ENCODE peak calls at places on chromosome 15, in six cellular contexts. One of them, this sample, is unnamed.

GRCh38 chr15:101228313-101228712 is 23.5 kb downstream of the CHSY1 start:
- DNase-seq in A549: no peak
- DNase-seq in endothelial cell of umbilical vein: no peak
- DNase-seq in HepG2: no peak
- DNase-seq in GM12878: no peak
- DNase-seq in K562: no peak
- DNase-seq in this sample: no peak

GRCh38 chr15:32042269-32042996 is 12.1 kb downstream of the CHRNA7 start:
- DNase-seq in A549: no peak
- DNase-seq in endothelial cell of umbilical vein: no peak
- DNase-seq in HepG2: no peak
- DNase-seq in GM12878: no peak
- DNase-seq in K562: no peak
- DNase-seq in this sample: no peak

GRCh38 chr15:66701422-66702034 is 508 bp upstream of the SMAD6 start:
- DNase-seq in A549: peak
- DNase-seq in endothelial cell of umbilical vein: no peak
- DNase-seq in HepG2: peak
- DNase-seq in GM12878: no peak
- DNase-seq in K562: no peak
- DNase-seq in this sample: no peak

GRCh38 chr15:64070106-64070505 is 23.5 kb downstream of the CIAO2A start:
- DNase-seq in A549: no peak
- DNase-seq in endothelial cell of umbilical vein: no peak
- DNase-seq in HepG2: no peak
- DNase-seq in GM12878: no peak
- DNase-seq in K562: peak
- DNase-seq in this sample: no peak

GRCh38 chr15:66621491-66622467 is 56.0 kb upstream of the LCTL start:
- DNase-seq in A549: no peak
- DNase-seq in endothelial cell of umbilical vein: no peak
- DNase-seq in HepG2: no peak
- DNase-seq in GM12878: no peak
- DNase-seq in K562: peak
- DNase-seq in this sample: no peak

GRCh38 chr15:68781766-68782588 is 38.7 kb downstream of the ANP32A start:
- DNase-seq in A549: no peak
- DNase-seq in endothelial cell of umbilical vein: peak
- DNase-seq in HepG2: no peak
- DNase-seq in GM12878: no peak
- DNase-seq in K562: no peak
- DNase-seq in this sample: no peak

GRCh38 chr15:96270581-96271172 is 59.8 kb upstream of the NR2F2 start:
- DNase-seq in A549: peak
- DNase-seq in endothelial cell of umbilical vein: no peak
- DNase-seq in HepG2: peak
- DNase-seq in GM12878: no peak
- DNase-seq in K562: no peak
- DNase-seq in this sample: peak

GRCh38 chr15:43514241-43515057 is 3.0 kb upstream of the MAP1A start:
- DNase-seq in A549: no peak
- DNase-seq in endothelial cell of umbilical vein: peak
- DNase-seq in HepG2: peak
- DNase-seq in GM12878: no peak
- DNase-seq in K562: peak
- DNase-seq in this sample: peak

GRCh38 chr15:95458736-95459135 is 871.8 kb upstream of the NR2F2 start:
- DNase-seq in A549: no peak
- DNase-seq in endothelial cell of umbilical vein: peak
- DNase-seq in HepG2: no peak
- DNase-seq in GM12878: no peak
- DNase-seq in K562: no peak
- DNase-seq in this sample: no peak

GRCh38 chr15:38005949-38006800 is 71.7 kb downstream of the TMCO5A start:
- DNase-seq in A549: no peak
- DNase-seq in endothelial cell of umbilical vein: no peak
- DNase-seq in HepG2: no peak
- DNase-seq in GM12878: no peak
- DNase-seq in K562: no peak
- DNase-seq in this sample: no peak

GRCh38 chr15:95972136-95972553 is 358.4 kb upstream of the NR2F2 start:
- DNase-seq in A549: no peak
- DNase-seq in endothelial cell of umbilical vein: no peak
- DNase-seq in HepG2: no peak
- DNase-seq in GM12878: no peak
- DNase-seq in K562: peak
- DNase-seq in this sample: peak

GRCh38 chr15:98568382-98569017 is 79.8 kb upstream of the IGF1R start:
- DNase-seq in A549: peak
- DNase-seq in endothelial cell of umbilical vein: no peak
- DNase-seq in HepG2: no peak
- DNase-seq in GM12878: no peak
- DNase-seq in K562: no peak
- DNase-seq in this sample: no peak

GRCh38 chr15:36666228-36666627 is 86.8 kb downstream of the CDIN1 start:
- DNase-seq in A549: no peak
- DNase-seq in endothelial cell of umbilical vein: no peak
- DNase-seq in HepG2: no peak
- DNase-seq in GM12878: no peak
- DNase-seq in K562: no peak
- DNase-seq in this sample: no peak

GRCh38 chr15:98043160-98044059 is 82.9 kb downstream of the ARRDC4 start:
- DNase-seq in A549: no peak
- DNase-seq in endothelial cell of umbilical vein: no peak
- DNase-seq in HepG2: peak
- DNase-seq in GM12878: no peak
- DNase-seq in K562: peak
- DNase-seq in this sample: no peak

GRCh38 chr15:100221461-100222348 is 120.1 kb downstream of the ADAMTS17 start:
- DNase-seq in A549: no peak
- DNase-seq in endothelial cell of umbilical vein: no peak
- DNase-seq in HepG2: no peak
- DNase-seq in GM12878: no peak
- DNase-seq in K562: no peak
- DNase-seq in this sample: no peak

GRCh38 chr15:95261546-95261945 is 1030.2 kb downstream of the MCTP2 start:
- DNase-seq in A549: no peak
- DNase-seq in endothelial cell of umbilical vein: no peak
- DNase-seq in HepG2: no peak
- DNase-seq in GM12878: no peak
- DNase-seq in K562: no peak
- DNase-seq in this sample: no peak

GRCh38 chr15:79084308-79084968 is 6.1 kb downstream of the RASGRF1 start:
- DNase-seq in A549: no peak
- DNase-seq in endothelial cell of umbilical vein: no peak
- DNase-seq in HepG2: no peak
- DNase-seq in GM12878: no peak
- DNase-seq in K562: no peak
- DNase-seq in this sample: no peak

GRCh38 chr15:46442196-46442595 is 807.4 kb downstream of the SQOR start:
- DNase-seq in A549: no peak
- DNase-seq in endothelial cell of umbilical vein: no peak
- DNase-seq in HepG2: no peak
- DNase-seq in GM12878: no peak
- DNase-seq in K562: no peak
- DNase-seq in this sample: no peak

GRCh38 chr15:67685008-67685599 is 140.2 kb upstream of the SKOR1 start:
- DNase-seq in A549: peak
- DNase-seq in endothelial cell of umbilical vein: peak
- DNase-seq in HepG2: peak
- DNase-seq in GM12878: no peak
- DNase-seq in K562: peak
- DNase-seq in this sample: peak

GRCh38 chr15:22880068-22880980 is 41.9 kb downstream of the NIPA2 start:
- DNase-seq in A549: no peak
- DNase-seq in endothelial cell of umbilical vein: no peak
- DNase-seq in HepG2: no peak
- DNase-seq in GM12878: no peak
- DNase-seq in K562: no peak
- DNase-seq in this sample: no peak
- TF ChIP-seq MYC in A549: no peak
- TF ChIP-seq MYC in endothelial cell of umbilical vein: no peak
- TF ChIP-seq MYC in HepG2: no peak
- TF ChIP-seq MYC in GM12878: no peak
- TF ChIP-seq MYC in K562: no peak
- TF ChIP-seq MYC in this sample: no peak

DNA sequence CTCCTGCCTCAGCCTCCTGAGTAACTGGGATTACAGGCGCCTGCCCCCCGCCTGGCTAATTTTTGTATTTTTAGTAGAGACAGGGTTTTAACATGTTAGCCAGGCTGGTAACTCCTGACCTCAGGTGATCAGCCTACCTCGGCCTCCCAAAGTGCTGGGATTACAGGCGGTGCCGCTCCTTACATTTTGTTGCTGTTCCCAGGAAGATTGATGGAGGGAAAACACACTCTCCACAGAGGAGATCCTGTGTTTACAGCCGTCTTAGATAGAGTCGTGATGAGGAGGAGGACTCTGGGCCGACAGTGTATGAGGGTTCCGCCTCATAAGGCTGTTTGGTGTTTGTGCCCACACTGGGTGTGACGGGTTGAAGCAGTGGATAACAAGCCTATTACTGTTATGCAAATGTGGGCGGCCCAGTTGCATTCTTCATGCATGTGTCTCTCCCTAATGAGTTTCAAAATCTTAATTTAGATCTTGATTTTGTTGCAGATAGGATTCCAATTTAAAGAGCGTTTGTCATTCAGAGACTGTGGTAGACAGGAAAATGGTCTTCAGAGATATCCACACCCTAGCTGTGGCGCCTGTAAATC is 59.9 kb downstream of the APBA2 start:
- DNase-seq in A549: no peak
- DNase-seq in endothelial cell of umbilical vein: no peak
- DNase-seq in HepG2: no peak
- DNase-seq in GM12878: no peak
- DNase-seq in K562: no peak
- DNase-seq in this sample: no peak
- TF ChIP-seq MYC in A549: no peak
- TF ChIP-seq MYC in endothelial cell of umbilical vein: no peak
- TF ChIP-seq MYC in HepG2: no peak
- TF ChIP-seq MYC in GM12878: no peak
- TF ChIP-seq MYC in K562: no peak
- TF ChIP-seq MYC in this sample: no peak

GRCh38 chr15:45120081-45120972 is 6.2 kb downstream of the DUOXA2 start:
- DNase-seq in A549: no peak
- DNase-seq in endothelial cell of umbilical vein: no peak
- DNase-seq in HepG2: no peak
- DNase-seq in GM12878: no peak
- DNase-seq in K562: no peak
- DNase-seq in this sample: no peak

GRCh38 chr15:45121706-45122417 is 7.7 kb downstream of the DUOXA2 start:
- DNase-seq in A549: peak
- DNase-seq in endothelial cell of umbilical vein: peak
- DNase-seq in HepG2: peak
- DNase-seq in GM12878: no peak
- DNase-seq in K562: no peak
- DNase-seq in this sample: peak

GRCh38 chr15:45122719-45123118 is 7.0 kb downstream of the DUOXA1 start:
- DNase-seq in A549: no peak
- DNase-seq in endothelial cell of umbilical vein: no peak
- DNase-seq in HepG2: no peak
- DNase-seq in GM12878: no peak
- DNase-seq in K562: no peak
- DNase-seq in this sample: no peak

GRCh38 chr15:45118996-45119395 is 4.9 kb downstream of the DUOXA2 start:
- DNase-seq in A549: no peak
- DNase-seq in endothelial cell of umbilical vein: no peak
- DNase-seq in HepG2: no peak
- DNase-seq in GM12878: no peak
- DNase-seq in K562: no peak
- DNase-seq in this sample: no peak

GRCh38 chr15:45121020-45121419 is 6.9 kb downstream of the DUOXA2 start:
- DNase-seq in A549: no peak
- DNase-seq in endothelial cell of umbilical vein: no peak
- DNase-seq in HepG2: no peak
- DNase-seq in GM12878: no peak
- DNase-seq in K562: no peak
- DNase-seq in this sample: no peak
- TF ChIP-seq MYC in A549: no peak
- TF ChIP-seq MYC in endothelial cell of umbilical vein: no peak
- TF ChIP-seq MYC in HepG2: no peak
- TF ChIP-seq MYC in GM12878: no peak
- TF ChIP-seq MYC in K562: no peak
- TF ChIP-seq MYC in this sample: no peak

GRCh38 chr15:74261685-74262084 is 25.6 kb downstream of the CCDC33 start:
- DNase-seq in A549: no peak
- DNase-seq in endothelial cell of umbilical vein: no peak
- DNase-seq in HepG2: no peak
- DNase-seq in GM12878: no peak
- DNase-seq in K562: no peak
- DNase-seq in this sample: no peak

GRCh38 chr15:74262635-74263034 is 26.5 kb downstream of the CCDC33 start:
- DNase-seq in A549: no peak
- DNase-seq in endothelial cell of umbilical vein: peak
- DNase-seq in HepG2: no peak
- DNase-seq in GM12878: no peak
- DNase-seq in K562: no peak
- DNase-seq in this sample: no peak

GRCh38 chr15:74263473-74263872 is 27.3 kb downstream of the CCDC33 start:
- DNase-seq in A549: no peak
- DNase-seq in endothelial cell of umbilical vein: no peak
- DNase-seq in HepG2: no peak
- DNase-seq in GM12878: no peak
- DNase-seq in K562: no peak
- DNase-seq in this sample: peak

GRCh38 chr15:74264081-74264501 is 28.0 kb downstream of the CCDC33 start:
- DNase-seq in A549: no peak
- DNase-seq in endothelial cell of umbilical vein: no peak
- DNase-seq in HepG2: no peak
- DNase-seq in GM12878: no peak
- DNase-seq in K562: no peak
- DNase-seq in this sample: no peak

DNA sequence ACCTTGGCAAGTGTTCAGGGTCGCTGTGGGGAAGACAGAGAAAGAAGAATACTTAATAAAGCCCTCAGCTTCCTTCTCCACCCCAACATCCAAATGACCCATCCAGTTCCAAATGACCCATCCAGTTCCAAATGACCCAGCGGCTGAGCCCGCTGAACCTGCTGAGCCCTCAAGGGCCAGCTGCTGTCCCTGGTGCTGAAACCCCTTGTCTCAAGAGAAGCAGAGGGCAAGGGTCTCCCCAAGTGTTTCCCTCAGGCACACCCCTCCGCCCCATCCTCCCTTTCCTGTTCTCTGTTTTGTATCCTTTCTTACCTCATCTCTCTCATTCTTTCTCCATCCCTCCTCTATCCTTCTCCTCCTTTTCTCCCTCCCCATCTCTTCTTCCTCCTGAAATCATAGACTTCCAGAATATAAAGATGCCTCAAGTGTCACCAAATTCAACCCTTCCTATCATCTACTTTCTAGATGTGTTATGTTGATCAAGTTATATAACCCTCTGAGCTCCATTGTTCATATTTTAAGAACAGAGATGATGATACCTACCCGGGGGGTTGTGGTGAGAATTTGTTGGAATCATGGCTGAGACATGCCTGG is 29.0 kb downstream of the CCDC33 start:
- DNase-seq in A549: no peak
- DNase-seq in endothelial cell of umbilical vein: peak
- DNase-seq in HepG2: peak
- DNase-seq in GM12878: no peak
- DNase-seq in K562: peak
- DNase-seq in this sample: peak
- TF ChIP-seq MYC in A549: no peak
- TF ChIP-seq MYC in endothelial cell of umbilical vein: no peak
- TF ChIP-seq MYC in HepG2: no peak
- TF ChIP-seq MYC in GM12878: no peak
- TF ChIP-seq MYC in K562: no peak
- TF ChIP-seq MYC in this sample: no peak

This sample was measured in NB4.